ENCODE peak calls at places on chromosomes 16 and 17, in six cellular contexts. One of them, this sample, is unnamed.

GRCh38 chr17:82017612-82018151 is 5.0 kb downstream of the CENPX start:
- DNase-seq in neural crest cell: no peak
- DNase-seq in MCF 10A: no peak
- DNase-seq in adrenal gland: no peak
- DNase-seq in BE2C: no peak
- DNase-seq in body of pancreas: no peak
- DNase-seq in this sample: no peak

GRCh38 chr16:85707528-85708095 is 18.9 kb upstream of the GINS2 start:
- DNase-seq in BE2C: no peak
- DNase-seq in neural crest cell: no peak
- DNase-seq in adrenal gland: no peak
- DNase-seq in body of pancreas: no peak
- DNase-seq in MCF 10A: no peak
- DNase-seq in this sample: no peak

GRCh38 chr16:87984868-87985267 is 33.6 kb downstream of the BANP start:
- DNase-seq in neural crest cell: no peak
- DNase-seq in BE2C: no peak
- DNase-seq in body of pancreas: no peak
- DNase-seq in MCF 10A: no peak
- DNase-seq in adrenal gland: peak; percentile 20
- DNase-seq in this sample: no peak

GRCh38 chr17:7721612-7722011 is 4.1 kb downstream of the DNAH2 start:
- DNase-seq in body of pancreas: no peak
- DNase-seq in adrenal gland: no peak
- DNase-seq in neural crest cell: no peak
- DNase-seq in BE2C: no peak
- DNase-seq in MCF 10A: no peak
- DNase-seq in this sample: no peak

GRCh38 chr17:14300628-14301278 is at the start of gene HS3ST3B1:
- DNase-seq in neural crest cell: peak; percentile 98
- DNase-seq in MCF 10A: peak; percentile 99
- DNase-seq in body of pancreas: peak; percentile 98
- DNase-seq in BE2C: peak; percentile 95
- DNase-seq in adrenal gland: peak; percentile 97
- DNase-seq in this sample: peak; percentile 100

GRCh38 chr17:62134397-62134796 is 69.3 kb upstream of the MED13 start:
- DNase-seq in MCF 10A: no peak
- DNase-seq in body of pancreas: no peak
- DNase-seq in BE2C: no peak
- DNase-seq in adrenal gland: no peak
- DNase-seq in neural crest cell: no peak
- DNase-seq in this sample: no peak

GRCh38 chr16:75074920-75075687 is 41.5 kb downstream of the LDHD start:
- DNase-seq in neural crest cell: no peak
- DNase-seq in MCF 10A: no peak
- DNase-seq in body of pancreas: no peak
- DNase-seq in BE2C: no peak
- DNase-seq in adrenal gland: no peak
- DNase-seq in this sample: no peak

GRCh38 chr16:78551487-78552085 is 452.1 kb downstream of the WWOX start:
- DNase-seq in MCF 10A: no peak
- DNase-seq in BE2C: no peak
- DNase-seq in neural crest cell: no peak
- DNase-seq in body of pancreas: no peak
- DNase-seq in adrenal gland: no peak
- DNase-seq in this sample: no peak

GRCh38 chr16:66226762-66227161 is 139.7 kb upstream of the CDH5 start:
- DNase-seq in body of pancreas: no peak
- DNase-seq in adrenal gland: no peak
- DNase-seq in BE2C: no peak
- DNase-seq in neural crest cell: no peak
- DNase-seq in MCF 10A: no peak
- DNase-seq in this sample: no peak

GRCh38 chr17:59807892-59808509 is 84.7 kb downstream of the TUBD1 start:
- DNase-seq in BE2C: no peak
- DNase-seq in MCF 10A: no peak
- DNase-seq in body of pancreas: no peak
- DNase-seq in neural crest cell: no peak
- DNase-seq in adrenal gland: no peak
- DNase-seq in this sample: no peak

GRCh38 chr16:30658731-30659506 is 688 bp downstream of the FBRS start:
- DNase-seq in body of pancreas: peak; percentile 75
- DNase-seq in neural crest cell: no peak
- DNase-seq in BE2C: peak; percentile 80
- DNase-seq in adrenal gland: peak; percentile 91
- DNase-seq in MCF 10A: peak; percentile 97
- DNase-seq in this sample: peak; percentile 96

GRCh38 chr17:28407130-28407973 is 1.3 kb upstream of the SLC46A1 start:
- DNase-seq in adrenal gland: no peak
- DNase-seq in body of pancreas: no peak
- DNase-seq in BE2C: no peak
- DNase-seq in MCF 10A: peak; percentile 91
- DNase-seq in neural crest cell: no peak
- DNase-seq in this sample: no peak

GRCh38 chr17:28482551-28483199 is 9.2 kb downstream of the SLC13A2 start:
- DNase-seq in body of pancreas: no peak
- DNase-seq in MCF 10A: peak; percentile 11
- DNase-seq in adrenal gland: no peak
- DNase-seq in neural crest cell: no peak
- DNase-seq in BE2C: no peak
- DNase-seq in this sample: no peak

GRCh38 chr17:43714338-43715149 is 44.0 kb downstream of the SOST start:
- DNase-seq in body of pancreas: no peak
- DNase-seq in MCF 10A: no peak
- DNase-seq in BE2C: no peak
- DNase-seq in neural crest cell: no peak
- DNase-seq in adrenal gland: no peak
- DNase-seq in this sample: no peak

GRCh38 chr17:76196675-76197074 is 43.6 kb downstream of the RNF157 start:
- DNase-seq in BE2C: no peak
- DNase-seq in neural crest cell: no peak
- DNase-seq in MCF 10A: peak; percentile 62
- DNase-seq in body of pancreas: peak; percentile 48
- DNase-seq in adrenal gland: no peak
- DNase-seq in this sample: peak; percentile 14

GRCh38 chr17:35256629-35257028 is 13.8 kb downstream of the SLFN5 start:
- DNase-seq in neural crest cell: no peak
- DNase-seq in BE2C: no peak
- DNase-seq in MCF 10A: no peak
- DNase-seq in adrenal gland: no peak
- DNase-seq in body of pancreas: no peak
- DNase-seq in this sample: no peak

GRCh38 chr16:72501739-72502653 is 330.0 kb upstream of the PMFBP1 start:
- DNase-seq in BE2C: peak; percentile 76
- DNase-seq in MCF 10A: peak; percentile 71
- DNase-seq in adrenal gland: peak; percentile 68
- DNase-seq in body of pancreas: peak; percentile 37
- DNase-seq in neural crest cell: peak; percentile 55
- DNase-seq in this sample: peak; percentile 41

GRCh38 chr17:43406676-43407645 is 8.2 kb downstream of the ARL4D start:
- DNase-seq in adrenal gland: no peak
- DNase-seq in BE2C: no peak
- DNase-seq in body of pancreas: no peak
- DNase-seq in MCF 10A: no peak
- DNase-seq in neural crest cell: no peak
- DNase-seq in this sample: peak; percentile 55

GRCh38 chr16:89695086-89695874 is 6.2 kb downstream of the SPATA2L start:
- DNase-seq in body of pancreas: no peak
- DNase-seq in MCF 10A: no peak
- DNase-seq in neural crest cell: no peak
- DNase-seq in BE2C: no peak
- DNase-seq in adrenal gland: no peak
- DNase-seq in this sample: no peak

GRCh38 chr17:48484256-48484655 is 46.6 kb downstream of the HOXB1 start:
- DNase-seq in neural crest cell: no peak
- DNase-seq in BE2C: no peak
- DNase-seq in adrenal gland: no peak
- DNase-seq in MCF 10A: no peak
- DNase-seq in body of pancreas: no peak
- DNase-seq in this sample: no peak

GRCh38 chr16:29842732-29843346 is 20.2 kb downstream of the CDIPT start:
- DNase-seq in neural crest cell: no peak
- DNase-seq in body of pancreas: no peak
- DNase-seq in MCF 10A: no peak
- DNase-seq in BE2C: no peak
- DNase-seq in adrenal gland: no peak
- DNase-seq in this sample: no peak

GRCh38 chr16:3514621-3515020 is 13.8 kb downstream of the CLUAP1 start:
- DNase-seq in neural crest cell: no peak
- DNase-seq in MCF 10A: no peak
- DNase-seq in BE2C: no peak
- DNase-seq in body of pancreas: no peak
- DNase-seq in adrenal gland: no peak
- DNase-seq in this sample: peak; percentile 5

GRCh38 chr17:7988750-7989178 is 13.7 kb upstream of the GUCY2D start:
- DNase-seq in adrenal gland: peak; percentile 65
- DNase-seq in BE2C: peak; percentile 52
- DNase-seq in MCF 10A: peak; percentile 91
- DNase-seq in neural crest cell: peak; percentile 60
- DNase-seq in body of pancreas: peak; percentile 45
- DNase-seq in this sample: peak; percentile 62

GRCh38 chr17:17892731-17893130 is 55.9 kb upstream of the SREBF1 start:
- DNase-seq in neural crest cell: no peak
- DNase-seq in body of pancreas: no peak
- DNase-seq in adrenal gland: no peak
- DNase-seq in BE2C: no peak
- DNase-seq in MCF 10A: no peak
- DNase-seq in this sample: no peak

GRCh38 chr17:55198690-55199370 is 65.9 kb upstream of the HLF start:
- DNase-seq in neural crest cell: no peak
- DNase-seq in BE2C: no peak
- DNase-seq in adrenal gland: no peak
- DNase-seq in MCF 10A: no peak
- DNase-seq in body of pancreas: no peak
- DNase-seq in this sample: no peak

DNA sequence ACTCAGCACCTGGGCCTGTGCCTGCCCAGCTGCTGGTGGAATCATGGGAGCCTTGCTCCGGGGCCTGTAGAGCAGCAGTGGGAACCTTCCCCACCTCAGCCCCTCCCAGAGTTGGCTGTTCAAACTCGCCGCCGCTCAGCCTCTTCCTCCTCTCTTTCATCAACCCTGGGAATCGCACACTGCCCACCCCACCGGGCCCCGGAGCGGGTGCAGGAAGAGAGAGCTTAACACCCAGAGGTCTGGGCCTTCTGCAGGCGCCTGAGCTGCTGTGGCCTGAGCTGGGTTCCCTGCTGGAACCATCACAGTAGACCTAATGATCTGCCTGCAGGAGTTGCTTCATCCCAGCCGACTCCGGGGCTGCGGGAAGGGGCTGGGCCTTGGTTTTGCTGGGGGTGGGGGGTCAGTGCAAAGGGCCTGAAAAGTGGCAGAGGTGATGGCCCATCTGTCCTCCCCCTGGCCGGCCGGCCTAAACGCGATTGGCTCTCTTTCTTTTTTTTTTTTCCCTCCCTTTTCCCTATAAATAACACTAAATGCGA is 313.9 kb downstream of the SEC14L1 start:
- DNase-seq in BE2C: no peak
- DNase-seq in neural crest cell: no peak
- DNase-seq in adrenal gland: no peak
- DNase-seq in body of pancreas: no peak
- DNase-seq in MCF 10A: no peak
- DNase-seq in this sample: no peak
- TF ChIP-seq CTCF in BE2C: no peak
- TF ChIP-seq CTCF in neural crest cell: no peak
- TF ChIP-seq CTCF in adrenal gland: no peak
- TF ChIP-seq CTCF in body of pancreas: no peak
- TF ChIP-seq CTCF in MCF 10A: no peak
- TF ChIP-seq CTCF in this sample: no peak

DNA sequence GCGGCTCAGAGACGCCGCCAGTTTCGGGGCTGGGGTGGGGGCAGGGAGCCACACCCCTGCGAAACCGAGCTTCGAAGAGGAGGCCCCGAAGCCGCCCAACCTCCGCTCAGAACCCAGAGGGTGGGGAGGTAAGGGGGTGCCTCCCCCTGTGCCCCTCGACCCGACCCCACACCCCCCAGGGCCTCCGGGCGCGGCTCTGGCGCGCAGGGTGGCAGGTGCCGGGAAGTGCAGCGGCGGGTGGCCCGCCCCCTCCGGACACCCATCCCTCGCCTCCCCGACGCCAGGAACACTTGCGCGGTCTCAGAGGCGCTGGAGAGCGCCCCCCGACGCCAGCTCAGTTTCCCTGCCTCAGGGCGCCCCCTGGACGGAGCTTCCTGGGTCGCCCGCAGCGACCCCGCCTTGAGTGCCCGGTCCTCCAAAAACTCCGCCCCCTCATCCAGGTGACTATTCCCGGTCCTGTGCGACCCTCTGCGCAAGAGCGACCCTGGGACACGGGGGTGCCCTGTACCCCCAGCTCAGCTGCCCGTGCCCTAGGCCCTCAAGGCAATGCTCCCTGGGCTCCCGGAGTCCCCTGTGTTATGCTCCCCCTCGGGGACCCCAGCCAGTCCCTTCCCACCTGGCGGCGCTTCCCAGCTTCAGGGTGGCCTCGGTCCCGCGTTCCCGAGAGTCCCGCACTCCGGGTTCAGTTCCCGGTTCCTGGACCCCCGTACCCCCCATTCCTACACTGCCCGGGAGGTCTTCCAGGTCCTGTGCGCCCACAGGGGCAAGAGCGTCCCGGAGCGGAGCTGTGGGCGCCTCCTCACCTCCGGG is 562 bp downstream of the PPL start:
- DNase-seq in BE2C: peak; percentile 28
- DNase-seq in adrenal gland: peak; percentile 25
- DNase-seq in neural crest cell: no peak
- DNase-seq in body of pancreas: peak; percentile 51
- DNase-seq in MCF 10A: peak; percentile 61
- DNase-seq in this sample: no peak
- TF ChIP-seq CTCF in BE2C: peak; percentile 20
- TF ChIP-seq CTCF in adrenal gland: no peak
- TF ChIP-seq CTCF in neural crest cell: no peak
- TF ChIP-seq CTCF in body of pancreas: peak; percentile 20
- TF ChIP-seq CTCF in MCF 10A: peak; percentile 12
- TF ChIP-seq CTCF in this sample: peak; percentile 24

GRCh38 chr17:42310281-42311156 is 22.2 kb downstream of the STAT5A start:
- DNase-seq in body of pancreas: no peak
- DNase-seq in BE2C: peak; percentile 56
- DNase-seq in adrenal gland: no peak
- DNase-seq in MCF 10A: no peak
- DNase-seq in neural crest cell: no peak
- DNase-seq in this sample: no peak
- TF ChIP-seq CTCF in body of pancreas: no peak
- TF ChIP-seq CTCF in BE2C: peak; percentile 45
- TF ChIP-seq CTCF in adrenal gland: no peak
- TF ChIP-seq CTCF in MCF 10A: no peak
- TF ChIP-seq CTCF in neural crest cell: no peak
- TF ChIP-seq CTCF in this sample: peak; percentile 3

DNA sequence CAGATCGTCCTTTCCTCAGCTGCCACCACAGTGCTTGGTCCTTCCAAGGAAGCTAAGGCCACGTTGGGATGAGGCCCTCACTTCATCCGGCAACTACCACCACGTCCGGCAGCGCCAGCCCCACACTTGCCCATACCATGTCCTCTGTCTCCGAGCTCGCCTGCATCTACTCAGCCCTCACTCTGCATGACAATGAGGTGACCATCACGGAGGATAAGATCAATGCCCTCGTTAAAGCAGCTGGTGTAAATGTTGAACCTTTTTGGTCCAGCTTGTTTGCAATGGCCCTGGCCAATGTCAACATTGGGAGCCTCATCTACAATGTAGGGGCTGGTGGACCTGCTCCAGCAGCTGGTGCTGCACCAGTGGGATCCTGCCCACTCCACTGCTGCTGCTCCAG is 44.9 kb downstream of the TTC19 start:
- DNase-seq in neural crest cell: no peak
- DNase-seq in BE2C: no peak
- DNase-seq in MCF 10A: no peak
- DNase-seq in adrenal gland: no peak
- DNase-seq in body of pancreas: no peak
- DNase-seq in this sample: no peak
- TF ChIP-seq CTCF in neural crest cell: no peak
- TF ChIP-seq CTCF in BE2C: no peak
- TF ChIP-seq CTCF in MCF 10A: no peak
- TF ChIP-seq CTCF in adrenal gland: no peak
- TF ChIP-seq CTCF in body of pancreas: no peak
- TF ChIP-seq CTCF in this sample: no peak